ENCODE peak calls at places on chromosomes 3 and 15, in six cellular contexts. F, B, C, G, O and T are unnamed samples.

GRCh38 chr3:112888388-112889085 is 41.9 kb upstream of the CD200R1L start:
- DNase-seq in C (no peak), B (no peak), O (no peak), F (no peak), G (no peak), T (no peak)

GRCh38 chr3:195260286-195260905 is 10.6 kb downstream of the XXYLT1 start:
- DNase-seq in B (no peak), F (no peak), C (no peak), G (no peak), O (no peak), T (no peak)

GRCh38 chr3:70550723-70551319 is 238.4 kb upstream of the MDFIC2 start:
- DNase-seq in B (peak), O (peak), G (no peak), F (peak), C (peak), T (peak)

GRCh38 chr3:125051715-125052581 is 3.8 kb downstream of the HEG1 start:
- DNase-seq in B (peak), F (peak), O (no peak), G (no peak), C (peak), T (peak)

GRCh38 chr15:59892995-59893394 is 111.1 kb upstream of the FOXB1 start:
- DNase-seq in F (peak), G (no peak), C (no peak), O (no peak), B (peak), T (no peak)

GRCh38 chr3:16533928-16534913 is 20.7 kb upstream of the RFTN1 start:
- DNase-seq in O (no peak), C (no peak), G (no peak), F (no peak), B (no peak), T (no peak)

GRCh38 chr3:42780892-42781700 is 8.0 kb upstream of the CCDC13 start:
- DNase-seq in F (peak), O (no peak), C (no peak), B (peak), G (no peak), T (no peak)

GRCh38 chr15:38149315-38149714 is 103.3 kb upstream of the SPRED1 start:
- DNase-seq in B (no peak), O (no peak), C (no peak), G (no peak), F (no peak), T (no peak)

GRCh38 chr3:58068126-58068809 is 60.0 kb downstream of the FLNB start:
- DNase-seq in C (no peak), G (no peak), O (peak), B (no peak), F (no peak), T (peak)

GRCh38 chr3:73484656-73485248 is 140.0 kb downstream of the PDZRN3 start:
- DNase-seq in G (no peak), O (no peak), B (peak), F (no peak), C (no peak), T (no peak)

GRCh38 chr3:9817437-9817836 is 7.4 kb downstream of the TTLL3 start:
- DNase-seq in O (no peak), C (no peak), G (no peak), F (no peak), B (no peak), T (no peak)

GRCh38 chr15:40290540-40291087 is 7.8 kb upstream of the ANKRD63 start:
- DNase-seq in G (no peak), O (no peak), B (no peak), C (no peak), F (no peak), T (no peak)

GRCh38 chr3:56347219-56347871 is 120.9 kb downstream of the ERC2 start:
- DNase-seq in B (no peak), G (no peak), O (peak), F (peak), C (no peak), T (no peak)

GRCh38 chr3:107797586-107797985 is 274.8 kb downstream of the BBX start:
- DNase-seq in B (no peak), G (no peak), O (no peak), C (no peak), F (no peak), T (no peak)

GRCh38 chr15:55202206-55202605 is 5.5 kb upstream of the RSL24D1 start:
- DNase-seq in B (no peak), C (no peak), F (no peak), O (no peak), G (no peak), T (no peak)

GRCh38 chr3:125278155-125278554 is 65.6 kb upstream of the SLC12A8 start:
- DNase-seq in O (no peak), B (no peak), G (no peak), C (no peak), F (no peak), T (no peak)

GRCh38 chr3:100087203-100087602 is 27.1 kb downstream of the FILIP1L start:
- DNase-seq in G (no peak), C (no peak), B (no peak), F (no peak), O (no peak), T (no peak)

GRCh38 chr3:145522179-145522578 is 638.8 kb downstream of the PLOD2 start:
- DNase-seq in C (no peak), F (no peak), O (no peak), B (no peak), G (no peak), T (no peak)

GRCh38 chr15:91553455-91553854 is 300.1 kb upstream of the SLCO3A1 start:
- DNase-seq in B (no peak), O (no peak), C (no peak), F (no peak), G (no peak), T (no peak)

GRCh38 chr3:53731934-53732624 is 114.1 kb downstream of the CHDH start:
- DNase-seq in C (no peak), B (no peak), F (no peak), O (no peak), G (no peak), T (no peak)

GRCh38 chr3:47404955-47405790 is 24.4 kb downstream of the PTPN23 start:
- DNase-seq in G (no peak), O (peak), F (no peak), B (peak), C (no peak), T (no peak)

GRCh38 chr3:117036259-117036799 is 326.8 kb downstream of the TUSC7 start:
- DNase-seq in B (peak), C (peak), O (no peak), F (no peak), G (no peak), T (peak)

GRCh38 chr3:14324224-14324944 is 78.0 kb upstream of the SLC6A6 start:
- DNase-seq in F (no peak), B (no peak), O (no peak), G (no peak), C (peak), T (no peak)

GRCh38 chr15:99440551-99441426 is 125.0 kb upstream of the MEF2A start:
- DNase-seq in F (no peak), O (peak), B (peak), G (peak), C (peak), T (peak)

GRCh38 chr15:85289677-85290365 is 90.6 kb upstream of the AKAP13 start:
- DNase-seq in O (peak), G (no peak), B (peak), C (no peak), F (peak), T (no peak)

GRCh38 chr3:124878561-124879394 is 8.4 kb downstream of the ITGB5 start:
- DNase-seq in B (peak), C (peak), G (peak), O (no peak), F (no peak), T (peak)

GRCh38 chr15:29822685-29823459 is 604 bp upstream of the TJP1 start:
- DNase-seq in F (no peak), O (peak), G (peak), C (peak), B (peak), T (peak)

GRCh38 chr3:154469585-154469984 is 39.6 kb upstream of the GPR149 start:
- DNase-seq in F (no peak), O (no peak), B (no peak), C (no peak), G (no peak), T (no peak)